ENCODE peak calls at places on chromosome 15, in seven cellular contexts. O, R, W, Q, X, P and V are unnamed samples.

GRCh38 chr15:36591534-36592411 is 12.3 kb downstream of the CDIN1 start:
- DNase-seq in O (no peak), W (peak), X (no peak), P (no peak), R (no peak), Q (no peak), V (no peak)

GRCh38 chr15:30038667-30039523 is 43.9 kb upstream of the GOLGA8J start:
- DNase-seq in O (no peak), X (no peak), W (peak), Q (no peak), P (no peak), R (peak), V (no peak)

GRCh38 chr15:64532921-64533320 is 72.5 kb downstream of the ZNF609 start:
- DNase-seq in Q (no peak), P (no peak), X (no peak), O (peak), W (no peak), R (no peak), V (no peak)

GRCh38 chr15:94576889-94577533 is 345.6 kb downstream of the MCTP2 start:
- DNase-seq in X (peak), R (peak), O (peak), P (no peak), Q (no peak), W (peak), V (no peak)

GRCh38 chr15:101221858-101222257 is 30.0 kb downstream of the CHSY1 start:
- DNase-seq in R (no peak), P (no peak), Q (no peak), O (peak), W (no peak), X (no peak), V (no peak)

GRCh38 chr15:26873846-26874245 is 7.0 kb downstream of the GABRA5 start:
- DNase-seq in X (no peak), R (no peak), P (no peak), W (no peak), O (no peak), Q (no peak), V (no peak)

GRCh38 chr15:63892794-63893441 is 59.2 kb upstream of the HERC1 start:
- DNase-seq in R (no peak), O (no peak), W (no peak), P (no peak), Q (no peak), X (no peak), V (no peak)

GRCh38 chr15:45454825-45455224 is 67.7 kb downstream of the SLC30A4 start:
- DNase-seq in X (no peak), W (peak), Q (peak), P (peak), O (peak), R (peak), V (peak)

GRCh38 chr15:90489944-90490343 is 39.8 kb upstream of the CRTC3 start:
- DNase-seq in R (no peak), P (no peak), Q (no peak), X (no peak), W (no peak), O (no peak), V (no peak)

GRCh38 chr15:36666228-36666627 is 86.8 kb downstream of the CDIN1 start:
- DNase-seq in W (no peak), P (no peak), R (no peak), Q (no peak), X (no peak), O (no peak), V (no peak)

GRCh38 chr15:67806539-67806935 is 18.8 kb upstream of the SKOR1 start:
- DNase-seq in P (no peak), O (no peak), Q (no peak), X (no peak), W (no peak), R (no peak), V (no peak)

GRCh38 chr15:50135123-50135541 is 16.1 kb upstream of the ATP8B4 start:
- DNase-seq in P (no peak), O (peak), X (no peak), W (peak), Q (peak), R (no peak), V (no peak)

GRCh38 chr15:74315626-74316025 is 51.8 kb downstream of the CYP11A1 start:
- DNase-seq in W (no peak), X (no peak), P (no peak), Q (no peak), R (no peak), O (no peak), V (no peak)

GRCh38 chr15:58043192-58043903 is 22.2 kb downstream of the ALDH1A2 start:
- DNase-seq in W (peak), X (peak), O (peak), P (peak), R (peak), Q (peak), V (no peak)

GRCh38 chr15:76991741-76992645 is 2.9 kb upstream of the PSTPIP1 start:
- DNase-seq in W (no peak), R (no peak), X (no peak), O (no peak), Q (no peak), P (no peak), V (no peak)

GRCh38 chr15:64209680-64210334 is 47.0 kb upstream of the PPIB start:
- DNase-seq in O (peak), P (peak), Q (peak), R (no peak), X (peak), W (peak), V (no peak)

GRCh38 chr15:39114690-39115378 is 466.0 kb upstream of the THBS1 start:
- DNase-seq in X (no peak), R (no peak), P (no peak), Q (no peak), O (no peak), W (no peak), V (no peak)

GRCh38 chr15:27091270-27091940 is 120.4 kb downstream of the GABRG3 start:
- DNase-seq in X (no peak), Q (no peak), R (no peak), W (peak), O (no peak), P (no peak), V (peak)

GRCh38 chr15:47792231-47792630 is 74.9 kb downstream of the SEMA6D start:
- DNase-seq in P (no peak), W (no peak), X (no peak), R (no peak), O (no peak), Q (no peak), V (no peak)

GRCh38 chr15:66408254-66408653 is 21.5 kb downstream of the MAP2K1 start:
- DNase-seq in Q (no peak), P (no peak), W (no peak), X (no peak), O (no peak), R (no peak), V (no peak)

GRCh38 chr15:91471410-91471993 is 371.4 kb downstream of the SV2B start:
- DNase-seq in W (no peak), O (peak), R (no peak), Q (no peak), P (peak), X (no peak), V (no peak)

DNA sequence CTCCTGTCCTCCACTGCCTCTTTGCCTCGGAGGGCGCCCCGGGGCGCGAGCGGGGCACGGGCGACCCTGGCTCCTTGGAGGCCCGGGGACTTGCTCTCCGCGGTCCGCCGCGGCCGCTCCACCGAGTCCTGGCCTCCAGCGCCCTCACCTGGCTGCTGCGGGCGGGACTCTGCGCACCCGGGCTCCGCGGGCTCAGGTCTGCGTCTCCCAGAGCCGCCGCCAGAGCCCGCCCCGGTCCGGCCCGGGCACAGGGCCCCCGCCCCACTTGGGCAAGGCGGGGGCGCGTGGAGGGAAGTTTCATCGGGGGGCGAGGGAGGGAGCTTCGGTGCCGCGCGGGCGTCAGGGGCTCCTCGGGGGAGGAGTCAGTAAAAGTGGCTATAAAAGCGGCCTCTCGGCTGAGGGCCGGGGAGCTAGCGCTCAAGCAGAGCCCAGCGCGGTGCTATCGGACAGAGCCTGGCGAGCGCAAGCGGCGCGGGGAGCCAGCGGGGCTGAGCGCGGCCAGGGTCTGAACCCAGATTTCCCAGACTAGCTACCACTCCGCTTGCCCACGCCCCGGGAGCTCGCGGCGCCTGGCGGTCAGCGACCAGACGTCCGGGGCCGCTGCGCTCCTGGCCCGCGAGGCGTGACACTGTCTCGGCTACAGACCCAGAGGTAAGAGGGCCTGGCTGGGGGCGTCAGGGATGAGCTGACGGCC is at the start of gene CEMIP:
- DNase-seq in X (no peak), R (peak), W (peak), P (peak), Q (peak), O (peak), V (no peak)
- H3K4me3 ChIP-seq in X (peak), R (peak), W (peak), P (peak), Q (peak), O (peak), V (peak)

GRCh38 chr15:89423981-89424380 is 72.4 kb downstream of the RHCG start:
- DNase-seq in X (no peak), P (no peak), O (no peak), R (no peak), Q (no peak), W (no peak), V (no peak)

GRCh38 chr15:89429986-89430385 is 66.4 kb downstream of the RHCG start:
- DNase-seq in W (no peak), P (no peak), X (no peak), O (no peak), Q (no peak), R (no peak), V (no peak)

GRCh38 chr15:89428246-89428645 is 68.1 kb downstream of the RHCG start:
- DNase-seq in W (no peak), Q (no peak), P (no peak), R (no peak), O (no peak), X (no peak), V (no peak)

GRCh38 chr15:89429023-89429422 is 67.4 kb downstream of the RHCG start:
- DNase-seq in P (no peak), R (no peak), W (peak), O (no peak), X (no peak), Q (no peak), V (no peak)

DNA sequence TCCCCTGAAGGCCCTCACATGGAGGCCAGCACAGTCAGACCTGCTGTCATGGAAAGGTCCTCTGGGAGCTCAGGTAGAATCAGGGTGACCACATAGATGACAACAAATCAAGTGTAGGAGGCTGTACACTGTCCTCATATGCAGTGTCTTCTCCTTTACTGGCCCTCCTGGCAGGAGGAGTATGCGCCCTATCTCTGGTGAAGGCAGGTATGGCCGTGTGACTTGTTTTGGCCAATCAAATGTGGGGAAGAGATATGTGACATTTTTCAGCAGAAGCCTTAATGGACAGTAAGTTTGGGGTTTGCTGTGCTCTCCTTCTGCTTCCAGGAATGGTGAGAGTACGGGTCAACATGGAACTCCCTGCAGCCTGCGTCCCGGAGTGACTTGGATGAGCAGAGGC is 69.9 kb downstream of the RHCG start:
- DNase-seq in X (no peak), Q (no peak), O (no peak), P (no peak), W (no peak), R (no peak), V (no peak)
- H3K4me3 ChIP-seq in X (no peak), Q (no peak), O (no peak), P (no peak), W (no peak), R (no peak), V (no peak)

DNA sequence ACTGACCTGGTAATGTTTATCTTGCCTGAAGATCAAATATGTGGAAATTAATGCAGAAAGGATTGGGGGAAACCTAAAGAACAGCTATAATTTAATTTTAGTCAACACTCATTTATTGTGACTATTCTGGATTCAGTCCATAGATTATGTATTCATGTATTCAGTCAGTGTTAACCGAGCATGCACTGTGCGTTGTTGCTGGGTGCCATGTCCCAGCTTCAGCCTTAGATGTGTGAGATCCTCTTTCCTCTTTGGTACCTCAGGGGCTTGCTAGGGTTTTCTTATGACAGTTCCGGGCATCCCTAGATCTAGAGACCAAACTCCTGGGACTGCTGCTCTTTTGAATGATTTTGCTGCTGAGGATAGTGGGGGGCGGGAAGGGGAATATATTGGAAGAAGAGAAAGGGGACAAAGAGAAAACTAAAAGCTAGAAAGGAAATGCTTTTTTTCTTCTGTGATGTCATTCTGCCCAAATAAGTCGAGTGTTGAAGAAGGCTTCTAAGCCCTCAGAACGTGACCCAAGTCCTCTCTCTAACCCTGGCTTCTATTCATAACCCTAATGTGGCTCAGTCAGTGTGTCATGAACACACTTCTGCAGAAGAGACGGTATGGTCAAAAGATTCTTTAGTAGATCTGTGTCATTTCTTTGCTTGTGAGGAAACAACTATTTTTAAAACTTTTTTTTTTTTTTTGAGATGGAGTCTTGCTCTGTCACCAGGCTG is 33.5 kb downstream of the STARD9 start:
- DNase-seq in Q (no peak), W (no peak), O (no peak), P (no peak), X (no peak), R (no peak), V (no peak)
- H3K4me3 ChIP-seq in Q (no peak), W (no peak), O (no peak), P (no peak), X (no peak), R (no peak), V (no peak)

DNA sequence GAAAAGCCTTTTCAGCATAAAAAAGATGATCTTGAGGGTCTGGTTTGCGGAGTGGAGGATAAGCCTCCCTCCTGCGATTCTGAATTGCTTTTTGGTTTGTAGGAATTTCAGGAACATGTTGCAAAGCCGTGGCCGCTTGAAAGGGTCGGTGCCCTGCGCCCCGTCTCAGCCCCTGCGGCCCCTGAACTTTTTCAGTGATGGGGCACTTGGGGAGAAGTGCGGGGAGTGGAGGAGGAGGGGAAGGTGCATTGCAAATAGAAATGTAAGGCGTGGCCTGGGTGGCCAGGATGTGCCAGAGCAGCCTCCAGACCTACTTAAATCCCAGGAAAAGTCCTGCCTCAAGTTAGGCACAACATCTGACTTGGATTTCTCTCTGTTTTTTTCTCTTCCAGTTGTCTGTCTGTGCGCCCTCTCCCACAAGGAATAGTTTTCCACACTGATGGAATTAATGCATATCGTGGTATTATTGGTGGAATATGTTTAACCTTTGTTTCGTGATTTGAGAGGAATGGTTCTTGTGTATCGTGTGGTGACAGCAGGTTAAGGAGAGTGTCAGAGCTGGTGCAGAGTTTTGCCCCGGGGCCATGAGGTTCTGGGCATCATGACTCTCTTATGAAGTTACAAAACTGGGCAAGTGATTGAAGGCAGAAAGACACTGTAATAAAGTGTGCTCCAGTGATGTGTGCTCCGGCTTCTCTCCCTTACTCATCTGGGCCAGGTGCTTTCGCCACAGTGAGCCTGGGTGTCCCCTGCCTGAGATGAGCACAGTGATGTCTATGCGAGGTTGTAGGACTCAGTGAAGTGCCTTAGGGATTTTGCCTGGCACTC is 153.8 kb downstream of the PGPEP1L start:
- DNase-seq in W (peak), R (no peak), X (no peak), P (no peak), O (peak), Q (no peak), V (no peak)
- H3K4me3 ChIP-seq in W (peak), R (no peak), X (peak), P (peak), O (peak), Q (peak), V (peak)

GRCh38 chr15:43516185-43516584 is 1.2 kb upstream of the MAP1A start:
- DNase-seq in Q (no peak), R (peak), X (no peak), P (no peak), O (no peak), W (no peak), V (no peak)

GRCh38 chr15:43515731-43516130 is 1.7 kb upstream of the MAP1A start:
- DNase-seq in O (no peak), P (no peak), W (no peak), X (no peak), R (no peak), Q (no peak), V (no peak)

GRCh38 chr15:43514241-43515057 is 3.0 kb upstream of the MAP1A start:
- DNase-seq in X (no peak), P (no peak), R (peak), O (peak), W (no peak), Q (no peak), V (peak)

GRCh38 chr15:43511012-43511885 is 6.2 kb upstream of the MAP1A start:
- DNase-seq in P (no peak), W (peak), X (no peak), R (peak), O (no peak), Q (no peak), V (no peak)

DNA sequence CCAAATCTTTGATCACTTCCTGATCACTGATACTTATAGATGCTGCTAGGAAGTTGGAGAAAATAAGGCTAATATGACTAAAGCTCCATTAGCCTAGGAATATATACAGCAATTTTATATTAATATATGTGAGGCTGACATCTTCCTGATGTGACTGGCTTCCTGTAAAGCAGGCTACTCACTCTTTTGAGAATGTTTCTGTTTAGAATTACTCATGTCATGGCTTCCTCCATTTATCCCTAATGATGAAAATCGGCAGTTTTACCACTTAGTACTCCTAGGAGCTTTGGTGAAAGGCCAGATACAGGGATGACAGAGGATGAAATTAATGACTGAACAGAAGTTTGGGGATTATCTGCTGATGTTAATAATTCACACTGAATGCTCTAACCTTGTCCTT is 3.9 kb upstream of the MAP1A start:
- DNase-seq in W (no peak), Q (no peak), P (no peak), R (no peak), O (no peak), X (no peak), V (no peak)
- H3K4me3 ChIP-seq in W (no peak), Q (no peak), P (no peak), R (no peak), O (no peak), X (no peak), V (no peak)

GRCh38 chr15:69234676-69235075 is 64.0 kb upstream of the PAQR5 start:
- DNase-seq in P (no peak), O (no peak), Q (no peak), X (no peak), W (no peak), R (no peak), V (no peak)
- H3K4me3 ChIP-seq in P (no peak), O (no peak), Q (no peak), X (no peak), W (no peak), R (no peak), V (no peak)

GRCh38 chr15:40308844-40309189 is 1.1 kb upstream of the PLCB2 start:
- DNase-seq in R (no peak), P (no peak), Q (no peak), X (no peak), O (peak), W (no peak), V (no peak)

GRCh38 chr15:40307421-40308165 is at the start of gene PLCB2:
- DNase-seq in W (no peak), P (no peak), Q (no peak), O (peak), R (peak), X (no peak), V (no peak)

GRCh38 chr15:40305281-40305680 is 2.5 kb downstream of the PLCB2 start:
- DNase-seq in R (no peak), P (no peak), Q (no peak), X (no peak), O (no peak), W (no peak), V (no peak)

GRCh38 chr15:40306908-40307307 is 827 bp downstream of the PLCB2 start:
- DNase-seq in R (no peak), W (no peak), O (no peak), X (no peak), Q (no peak), P (no peak), V (no peak)

DNA sequence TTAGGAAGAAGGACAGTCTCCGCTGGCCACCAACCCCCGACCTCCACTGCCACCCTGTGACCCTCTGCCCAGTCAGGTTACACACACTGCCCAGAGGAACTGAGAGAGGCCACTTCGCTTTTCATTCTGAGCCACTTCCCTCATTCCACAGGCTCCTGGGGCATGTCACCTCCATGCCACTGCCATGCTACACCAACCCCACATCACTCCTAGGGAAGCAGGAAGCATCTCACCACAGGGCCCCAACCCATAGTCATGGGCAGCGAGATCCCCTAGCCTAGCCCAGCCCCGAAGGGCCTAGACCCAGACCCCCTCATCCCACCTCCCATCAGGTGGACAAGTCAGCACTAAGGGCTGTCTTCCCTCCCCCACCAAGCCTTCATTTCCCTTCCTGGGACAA is 1.4 kb downstream of the PLCB2 start:
- DNase-seq in W (no peak), P (no peak), X (no peak), O (no peak), Q (no peak), R (no peak), V (no peak)
- H3K4me3 ChIP-seq in W (no peak), P (no peak), X (no peak), O (no peak), Q (no peak), R (no peak), V (no peak)